ENCODE peak calls at places on chromosomes 4 and X, in nine cellular contexts. B is sigmoid colon, H is IMR-90, Q is Peyer's patch, M is breast epithelium, N is body of pancreas, W is ovary, A is stomach, R is K562. O is an unnamed sample.

GRCh38 chr4:34771632-34772031 is 1472.7 kb downstream of the ARAP2 start:
- DNase-seq in B (no peak), H (no peak), Q (no peak), M (no peak), N (no peak), W (no peak), A (no peak), R (no peak), O (no peak)

GRCh38 chrX:96692454-96692853 is 7.8 kb downstream of the DIAPH2 start:
- DNase-seq in B (no peak), H (peak), Q (no peak), M (no peak), N (no peak), W (no peak), A (no peak), R (no peak), O (no peak)

GRCh38 chrX:14660970-14661369 is 131.6 kb downstream of the GLRA2 start:
- DNase-seq in B (no peak), H (no peak), Q (no peak), M (no peak), N (no peak), W (no peak), A (no peak), R (no peak), O (no peak)

GRCh38 chr4:38316045-38316444 is 348.0 kb upstream of the KLF3 start:
- DNase-seq in B (no peak), H (no peak), Q (no peak), M (no peak), N (no peak), W (no peak), A (no peak), R (no peak), O (no peak)

GRCh38 chrX:153361781-153362397 is 27.9 kb downstream of the ZNF275 start:
- DNase-seq in B (no peak), H (no peak), Q (no peak), M (no peak), N (no peak), W (peak), A (no peak), R (no peak), O (no peak)

GRCh38 chr4:19982556-19982955 is 269.1 kb upstream of the SLIT2 start:
- DNase-seq in B (no peak), H (peak), Q (no peak), M (no peak), N (no peak), W (no peak), A (no peak), R (no peak), O (no peak)

GRCh38 chr4:30511751-30512150 is 208.4 kb upstream of the PCDH7 start:
- DNase-seq in B (no peak), H (no peak), Q (no peak), M (no peak), N (no peak), W (no peak), A (no peak), R (no peak), O (no peak)

GRCh38 chr4:99071159-99071558 is 17.4 kb downstream of the ADH5 start:
- DNase-seq in B (no peak), H (no peak), Q (no peak), M (no peak), N (no peak), W (no peak), A (no peak), R (no peak), O (no peak)

GRCh38 chrX:47373198-47373597 is 2.8 kb downstream of the ZNF157 start:
- DNase-seq in B (no peak), H (no peak), Q (no peak), M (no peak), N (no peak), W (no peak), A (no peak), R (no peak), O (no peak)

GRCh38 chr4:151198748-151199147 is 78.2 kb upstream of the PRSS48 start:
- DNase-seq in B (no peak), H (peak), Q (no peak), M (no peak), N (no peak), W (no peak), A (no peak), R (no peak), O (no peak)

GRCh38 chr4:132839070-132839469 is 310.0 kb upstream of the PCDH10 start:
- DNase-seq in B (no peak), H (no peak), Q (no peak), M (no peak), N (no peak), W (no peak), A (no peak), R (no peak), O (no peak)

GRCh38 chr4:165207016-165207430 is 338 bp upstream of the KLHL2 start:
- DNase-seq in B (peak), H (peak), Q (no peak), M (no peak), N (no peak), W (peak), A (no peak), R (no peak), O (peak)

GRCh38 chr4:103718993-103719319 is 829 bp downstream of the TACR3 start:
- DNase-seq in B (no peak), H (no peak), Q (no peak), M (no peak), N (peak), W (no peak), A (no peak), R (no peak), O (no peak)

GRCh38 chr4:44996276-44996845 is 270.0 kb upstream of the GNPDA2 start:
- DNase-seq in B (no peak), H (no peak), Q (no peak), M (no peak), N (no peak), W (no peak), A (no peak), R (no peak), O (no peak)

GRCh38 chr4:113404846-113405245 is 355.4 kb downstream of the ANK2 start:
- DNase-seq in B (no peak), H (no peak), Q (no peak), M (no peak), N (no peak), W (no peak), A (no peak), R (no peak), O (no peak)
- TF ChIP-seq POLR2A in B (no peak), H (no peak), Q (no peak), M (no peak), N (no peak), W (no peak), A (no peak), R (no peak), O (no peak)

DNA sequence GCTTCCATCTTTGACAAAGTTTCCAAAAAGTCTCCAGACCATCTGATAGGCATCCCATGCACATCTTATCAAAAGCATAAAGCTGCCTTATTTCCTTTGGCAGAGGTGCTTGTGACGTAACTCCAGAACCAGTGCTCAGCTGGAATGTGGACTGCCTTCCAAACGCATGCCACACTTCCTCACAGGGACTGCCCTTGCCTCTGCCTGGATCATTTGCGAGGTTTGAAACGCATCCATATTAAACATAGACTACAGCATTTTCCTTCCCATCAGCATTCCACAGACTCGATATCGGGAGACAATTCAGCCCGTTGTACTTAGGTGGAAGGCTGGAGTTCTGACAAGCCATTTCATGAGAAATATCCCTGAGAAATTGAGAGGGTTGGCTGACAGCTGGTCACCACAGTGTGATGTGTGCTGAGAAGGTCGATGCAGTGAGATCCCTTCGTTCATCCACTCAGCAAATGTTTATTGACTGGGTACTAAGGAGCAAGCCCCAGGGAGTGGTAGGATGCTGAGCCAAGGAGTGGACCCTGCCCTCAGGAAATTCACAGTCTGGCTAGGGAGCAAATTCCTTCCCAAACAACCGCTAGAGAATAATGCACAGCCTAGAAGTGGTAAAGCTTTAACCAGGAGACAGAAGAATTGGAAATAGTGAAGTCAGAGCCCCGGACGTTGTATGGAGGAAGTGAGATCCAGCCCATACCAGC is 376.0 kb downstream of the BCOR start:
- DNase-seq in B (no peak), H (peak), Q (no peak), M (no peak), N (no peak), W (no peak), A (no peak), R (no peak), O (no peak)
- TF ChIP-seq CTCF in B (no peak), H (no peak), Q (no peak), M (no peak), N (no peak), W (no peak), A (no peak), R (no peak), O (no peak)

GRCh38 chr4:2142630-2143427 is 83.7 kb downstream of the NAT8L start:
- DNase-seq in B (no peak), H (no peak), Q (no peak), M (no peak), N (no peak), W (no peak), A (no peak), R (no peak), O (no peak)
- H3K27ac ChIP-seq in B (no peak), H (no peak), Q (no peak), M (peak), N (peak), W (no peak), A (no peak), R (no peak), O (no peak)

DNA sequence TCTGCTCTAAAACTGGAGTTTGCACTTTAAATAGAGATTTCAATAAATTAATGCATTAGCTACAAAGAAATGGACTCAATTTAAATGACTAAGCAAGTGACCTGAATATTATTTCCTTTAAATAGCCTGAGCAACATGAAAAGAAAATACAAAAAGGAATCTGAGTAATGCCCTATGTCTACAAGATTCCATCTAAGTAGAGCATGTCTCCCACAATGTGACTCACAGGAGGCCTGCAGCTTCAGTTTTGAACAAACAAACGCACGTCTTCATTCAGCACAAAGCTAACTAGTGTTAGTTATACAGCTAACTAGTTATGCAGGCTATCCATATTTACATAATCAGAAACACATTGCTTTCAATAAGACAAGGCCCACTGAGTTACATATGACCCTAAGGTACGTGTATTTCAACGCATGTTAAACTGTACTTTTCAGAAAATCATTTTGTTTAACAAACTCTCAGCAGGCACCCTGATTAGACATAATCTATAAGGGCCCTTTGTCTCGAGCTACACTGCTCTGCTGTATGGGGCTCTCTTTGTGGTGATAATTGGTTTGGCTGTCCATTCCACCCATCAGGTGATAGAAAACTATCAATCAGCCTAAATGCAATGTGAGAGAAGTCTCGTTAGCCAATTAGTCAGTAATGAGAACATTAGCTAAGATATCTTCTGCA is 116.5 kb downstream of the MAML3 start:
- DNase-seq in B (no peak), H (peak), Q (no peak), M (no peak), N (no peak), W (no peak), A (no peak), R (no peak), O (no peak)
- TF ChIP-seq POLR2A in B (no peak), H (no peak), Q (no peak), M (no peak), N (no peak), W (no peak), A (no peak), R (no peak), O (no peak)

GRCh38 chr4:48085821-48086602 is 48.0 kb downstream of the TXK start:
- DNase-seq in B (no peak), H (no peak), Q (no peak), M (no peak), N (no peak), W (no peak), A (no peak), R (no peak), O (no peak)

GRCh38 chr4:48078862-48079655 is 55.0 kb downstream of the TXK start:
- DNase-seq in B (no peak), H (no peak), Q (no peak), M (no peak), N (peak), W (no peak), A (no peak), R (no peak), O (no peak)

GRCh38 chr4:48081196-48081595 is 52.9 kb downstream of the TXK start:
- DNase-seq in B (no peak), H (peak), Q (no peak), M (no peak), N (no peak), W (no peak), A (no peak), R (no peak), O (no peak)

GRCh38 chr4:48079972-48080391 is 54.1 kb downstream of the TXK start:
- DNase-seq in B (no peak), H (no peak), Q (no peak), M (no peak), N (no peak), W (no peak), A (no peak), R (no peak), O (no peak)

DNA sequence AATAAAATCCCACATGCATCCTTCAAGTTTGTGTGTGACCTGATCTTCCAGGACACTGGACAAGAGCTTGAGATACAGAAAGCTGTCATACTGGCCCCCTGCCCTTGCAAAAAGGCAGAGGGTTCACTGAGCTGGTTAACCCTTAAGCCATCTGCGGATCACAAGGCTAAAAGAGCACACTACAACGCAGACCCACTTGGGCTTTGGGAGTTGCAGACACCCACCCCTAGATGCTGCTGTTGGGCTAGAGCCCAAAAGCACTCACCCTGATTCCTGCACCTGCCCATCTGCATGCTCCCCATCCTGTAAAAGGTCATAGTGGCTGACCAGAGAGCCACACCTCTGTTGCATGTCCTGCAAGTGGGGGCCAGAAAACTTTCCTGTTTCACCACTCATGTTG is 51.1 kb downstream of the TXK start:
- DNase-seq in B (no peak), H (no peak), Q (no peak), M (no peak), N (no peak), W (no peak), A (no peak), R (no peak), O (no peak)
- TF ChIP-seq CTCF in B (no peak), H (no peak), Q (no peak), M (no peak), N (no peak), W (no peak), A (no peak), R (peak), O (no peak)

O was measured in right lobe of liver.